ENCODE peak calls at places on chromosomes 16 and 17, in seven cellular contexts. V, U, S, R, Y, W and H are unnamed samples. For H3K4me1, the result is how much of the 10 kb centered on the place peaks cover.

GRCh38 chr16:55009581-55009980 is 78.9 kb downstream of the IRX5 start:
- DNase-seq in V (no peak), U (no peak), S (no peak), R (no peak), Y (no peak), W (no peak), H (no peak)

GRCh38 chr17:57552114-57552601 is 192.9 kb downstream of the CCDC182 start:
- DNase-seq in V (no peak), U (peak), S (no peak), R (peak), Y (no peak), W (no peak), H (no peak)

GRCh38 chr16:87198328-87198731 is 118.9 kb downstream of the C16orf95 start:
- DNase-seq in V (no peak), U (no peak), S (no peak), R (no peak), Y (no peak), W (no peak), H (no peak)

GRCh38 chr17:30913955-30914354 is 7.8 kb upstream of the ADAP2 start:
- DNase-seq in V (no peak), U (no peak), S (no peak), R (no peak), Y (no peak), W (no peak), H (no peak)

GRCh38 chr16:12874135-12874534 is 27.3 kb upstream of the SHISA9 start:
- DNase-seq in V (no peak), U (no peak), S (peak), R (no peak), Y (no peak), W (no peak), H (no peak)

GRCh38 chr16:471353-472198 is 46.1 kb downstream of the RAB11FIP3 start:
- DNase-seq in V (peak), U (no peak), S (peak), R (no peak), Y (no peak), W (no peak), H (no peak)

GRCh38 chr16:1979271-1980025 is 1.8 kb downstream of the NOXO1 start:
- DNase-seq in V (no peak), U (no peak), S (peak), R (peak), Y (no peak), W (no peak), H (peak)

GRCh38 chr17:21817791-21818364 is 125.6 kb downstream of the KCNJ18 start:
- DNase-seq in V (no peak), U (no peak), S (no peak), R (no peak), Y (no peak), W (no peak), H (no peak)

GRCh38 chr17:78780852-78781338 is 1.2 kb downstream of the CYTH1 start:
- DNase-seq in V (peak), U (no peak), S (no peak), R (no peak), Y (no peak), W (no peak), H (no peak)

GRCh38 chr17:871731-872517 is 89.8 kb downstream of the MRM3 start:
- DNase-seq in V (no peak), U (peak), S (no peak), R (no peak), Y (no peak), W (no peak), H (no peak)

GRCh38 chr17:54807331-54807730 is 93.3 kb upstream of the TOM1L1 start:
- DNase-seq in V (no peak), U (no peak), S (no peak), R (no peak), Y (no peak), W (no peak), H (no peak)

GRCh38 chr16:19375561-19376158 is 42.0 kb upstream of the TMC5 start:
- DNase-seq in V (no peak), U (peak), S (peak), R (peak), Y (peak), W (peak), H (no peak)

GRCh38 chr17:28744104-28744801 is 442 bp downstream of the TRAF4 start:
- DNase-seq in V (peak), U (peak), S (peak), R (peak), Y (no peak), W (peak), H (no peak)

GRCh38 chr17:2230877-2231276 is 72.7 kb downstream of the SMG6 start:
- DNase-seq in V (no peak), U (no peak), S (no peak), R (no peak), Y (no peak), W (no peak), H (no peak)

GRCh38 chr16:69890114-69890890 is 60.8 kb upstream of the CLEC18A start:
- DNase-seq in V (peak), U (no peak), S (peak), R (peak), Y (no peak), W (no peak), H (no peak)

GRCh38 chr17:32551186-32551955 is 64.6 kb downstream of the CDK5R1 start:
- DNase-seq in V (no peak), U (no peak), S (peak), R (no peak), Y (no peak), W (no peak), H (no peak)

GRCh38 chr17:78805301-78805700 is 23.2 kb upstream of the CYTH1 start:
- DNase-seq in V (no peak), U (no peak), S (no peak), R (peak), Y (no peak), W (no peak), H (no peak)

GRCh38 chr17:48294989-48295892 is 134.8 kb downstream of the SKAP1 start:
- DNase-seq in V (no peak), U (no peak), S (no peak), R (no peak), Y (no peak), W (no peak), H (no peak)

GRCh38 chr16:1763521-1764511 is 7.5 kb downstream of the NME3 start:
- DNase-seq in V (no peak), U (no peak), S (no peak), R (no peak), Y (no peak), W (peak), H (no peak)

GRCh38 chr17:74631468-74632195 is 8.1 kb upstream of the CD300E start:
- DNase-seq in V (no peak), U (no peak), S (no peak), R (no peak), Y (no peak), W (no peak), H (no peak)

GRCh38 chr17:55668581-55668980 is 54.1 kb downstream of the TMEM100 start:
- DNase-seq in V (no peak), U (no peak), S (no peak), R (no peak), Y (no peak), W (no peak), H (no peak)

GRCh38 chr16:72468582-72468981 is 296.6 kb upstream of the PMFBP1 start:
- DNase-seq in V (no peak), U (no peak), S (no peak), R (no peak), Y (no peak), W (no peak), H (no peak)

GRCh38 chr16:75385507-75386152 is 47.7 kb downstream of the CFDP1 start:
- DNase-seq in V (no peak), U (no peak), S (peak), R (no peak), Y (peak), W (peak), H (no peak)

GRCh38 chr16:61182416-61182815 is 853.8 kb downstream of the CDH8 start:
- DNase-seq in V (no peak), U (no peak), S (no peak), R (no peak), Y (no peak), W (no peak), H (no peak)

GRCh38 chr17:7435676-7436555 is 681 bp downstream of the TMEM102 start:
- DNase-seq in V (no peak), U (peak), S (peak), R (peak), Y (peak), W (peak), H (peak)

GRCh38 chr16:983044-984030 is 1.8 kb downstream of the SOX8 start:
- DNase-seq in V (no peak), U (no peak), S (no peak), R (no peak), Y (no peak), W (no peak), H (no peak)

GRCh38 chr17:40313660-40314556 is 4.9 kb downstream of the RARA start:
- DNase-seq in V (no peak), U (no peak), S (no peak), R (no peak), Y (no peak), W (no peak), H (no peak)

GRCh38 chr17:70787721-70788120 is 618.4 kb downstream of the KCNJ2 start:
- DNase-seq in V (no peak), U (no peak), S (no peak), R (no peak), Y (no peak), W (no peak), H (no peak)

GRCh38 chr17:37826497-37827115 is 81.7 kb upstream of the HNF1B start:
- DNase-seq in V (no peak), U (no peak), S (no peak), R (no peak), Y (no peak), W (no peak), H (no peak)

GRCh38 chr16:87924041-87924851 is 12.1 kb downstream of the CA5A start:
- DNase-seq in V (no peak), U (no peak), S (peak), R (peak), Y (no peak), W (no peak), H (no peak)

GRCh38 chr17:3926860-3927627 is 10.8 kb upstream of the P2RX1 start:
- DNase-seq in V (no peak), U (no peak), S (no peak), R (no peak), Y (no peak), W (no peak), H (no peak)

GRCh38 chr17:15945493-15946209 is 721 bp downstream of the ADORA2B start:
- DNase-seq in V (peak), U (no peak), S (peak), R (peak), Y (no peak), W (no peak), H (no peak)

GRCh38 chr16:11666108-11667055 is 1.9 kb upstream of the SNN start:
- DNase-seq in V (no peak), U (peak), S (peak), R (no peak), Y (no peak), W (no peak), H (no peak)
- H3K4me1 ChIP-seq in V (under half), U (half or more), S (under half), R (under half), Y (under half), W (under half), H (under half)

GRCh38 chr17:75981019-75981615 is 2.1 kb downstream of the TEN1 start:
- DNase-seq in V (no peak), U (no peak), S (no peak), R (no peak), Y (no peak), W (no peak), H (no peak)

GRCh38 chr17:75976175-75976848 is 2.7 kb downstream of the ACOX1 start:
- DNase-seq in V (no peak), U (no peak), S (no peak), R (no peak), Y (no peak), W (no peak), H (no peak)

GRCh38 chr17:75980188-75981018 is 1.4 kb downstream of the TEN1 start:
- DNase-seq in V (peak), U (no peak), S (no peak), R (no peak), Y (no peak), W (no peak), H (no peak)

GRCh38 chr17:75979705-75980187 is 706 bp downstream of the TEN1 start:
- DNase-seq in V (no peak), U (no peak), S (no peak), R (no peak), Y (no peak), W (no peak), H (no peak)

GRCh38 chr17:75978938-75979704 is at the start of the genes ACOX1 and TEN1:
- DNase-seq in V (peak), U (peak), S (peak), R (peak), Y (peak), W (peak), H (peak)
- TF ChIP-seq CTCF in V (no peak), U (no peak), S (no peak), R (peak), Y (peak), W (peak), H (peak)

GRCh38 chr17:77372444-77373297 is 231.9 kb downstream of the SEC14L1 start:
- DNase-seq in V (peak), U (peak), S (peak), R (peak), Y (no peak), W (no peak), H (no peak)
- H3K4me3 ChIP-seq in V (peak), U (peak), S (no peak), R (peak), Y (no peak), W (no peak), H (no peak)

DNA sequence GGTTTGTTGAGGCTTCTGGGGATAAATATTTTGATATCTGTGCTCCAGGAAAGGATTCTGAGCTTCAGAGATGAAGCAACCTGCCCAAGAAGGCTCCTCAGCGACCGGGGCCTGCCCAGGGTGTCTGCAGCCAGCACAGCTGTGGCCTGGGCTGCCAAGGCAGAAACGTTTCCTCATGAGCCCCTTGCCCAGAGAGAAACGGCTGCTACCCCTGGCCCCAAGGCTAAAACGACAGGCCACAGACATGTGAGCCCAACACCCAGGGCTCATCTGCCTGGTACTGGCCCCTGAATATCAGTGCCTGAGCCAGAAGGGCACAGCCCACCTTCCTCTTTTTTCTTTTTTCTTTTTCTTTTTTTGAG is 45.4 kb upstream of the RASD1 start:
- DNase-seq in V (no peak), U (no peak), S (no peak), R (no peak), Y (no peak), W (no peak), H (no peak)
- H3K4me1 ChIP-seq in V (under half), U (under half), S (under half), R (under half), Y (under half), W (under half), H (under half)

DNA sequence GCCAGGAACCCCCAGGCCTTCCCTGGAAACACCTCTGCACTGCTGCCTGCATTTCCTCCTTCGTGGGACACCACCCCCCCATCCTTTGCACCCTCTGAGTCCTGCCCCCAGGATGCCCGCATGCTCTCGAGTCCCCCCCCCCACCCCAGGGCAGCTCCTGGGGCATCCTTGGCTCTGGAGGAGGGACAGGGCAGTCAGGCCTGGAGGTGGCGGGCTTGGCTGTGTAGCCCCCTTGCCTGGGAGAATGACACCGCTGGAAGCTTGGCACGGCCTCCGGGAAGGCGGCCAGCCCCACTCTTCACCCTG is 98.9 kb upstream of the GSE1 start:
- DNase-seq in V (peak), U (no peak), S (no peak), R (peak), Y (no peak), W (no peak), H (no peak)
- TF ChIP-seq CTCF in V (no peak), U (no peak), S (no peak), R (no peak), Y (no peak), W (no peak), H (no peak)

GRCh38 chr16:64865037-64865696 is 256.7 kb downstream of the CDH11 start:
- DNase-seq in V (no peak), U (no peak), S (no peak), R (no peak), Y (no peak), W (no peak), H (no peak)
- H3K4me3 ChIP-seq in V (no peak), U (no peak), S (no peak), R (no peak), Y (no peak), W (no peak), H (no peak)

GRCh38 chr17:83145831-83146230 is 66.4 kb downstream of the METRNL start:
- DNase-seq in V (peak), U (no peak), S (no peak), R (no peak), Y (no peak), W (no peak), H (no peak)
- H3K4me1 ChIP-seq in V (under half), U (under half), S (under half), R (under half), Y (under half), W (under half), H (under half)